ENCODE peak calls at places on chromosome 1, in eight cellular contexts. M, O, T, G, L, V, I and N are unnamed samples.

GRCh38 chr1:55311057-55311631 is 96.0 kb upstream of the USP24 start:
- DNase-seq in M (no peak), O (no peak), T (no peak), G (peak; percentile 51), L (no peak), V (no peak), I (peak; percentile 38), N (peak; percentile 26)

GRCh38 chr1:234909307-234909706 is 219.3 kb downstream of the TOMM20 start:
- DNase-seq in M (no peak), O (no peak), T (no peak), G (no peak), L (no peak), V (no peak), I (no peak), N (no peak)

GRCh38 chr1:99645199-99645598 is 714 bp upstream of the PALMD start:
- DNase-seq in M (no peak), O (peak; percentile 45), T (no peak), G (peak; percentile 81), L (no peak), V (no peak), I (peak; percentile 76), N (no peak)

GRCh38 chr1:87942165-87942564 is 613.5 kb downstream of the LMO4 start:
- DNase-seq in M (no peak), O (no peak), T (no peak), G (peak; percentile 21), L (no peak), V (no peak), I (no peak), N (no peak)

GRCh38 chr1:6960291-6960758 is 175.1 kb downstream of the CAMTA1 start:
- DNase-seq in M (no peak), O (peak; percentile 52), T (no peak), G (peak; percentile 17), L (no peak), V (no peak), I (peak; percentile 27), N (peak; percentile 46)

GRCh38 chr1:204280099-204280498 is 66.3 kb upstream of the GOLT1A start:
- DNase-seq in M (no peak), O (no peak), T (no peak), G (no peak), L (no peak), V (no peak), I (no peak), N (no peak)

GRCh38 chr1:208835082-208835467 is 590.9 kb upstream of the PLXNA2 start:
- DNase-seq in M (peak; percentile 11), O (no peak), T (no peak), G (no peak), L (no peak), V (no peak), I (no peak), N (no peak)

GRCh38 chr1:112633628-112634027 is 14.0 kb downstream of the CAPZA1 start:
- DNase-seq in M (no peak), O (no peak), T (no peak), G (no peak), L (no peak), V (no peak), I (no peak), N (no peak)

GRCh38 chr1:218548764-218549163 is 203.6 kb downstream of the TGFB2 start:
- DNase-seq in M (no peak), O (no peak), T (no peak), G (peak; percentile 19), L (no peak), V (no peak), I (no peak), N (no peak)

GRCh38 chr1:218557731-218558130 is 212.6 kb downstream of the TGFB2 start:
- DNase-seq in M (peak; percentile 5), O (peak; percentile 55), T (no peak), G (peak; percentile 68), L (no peak), V (no peak), I (peak; percentile 71), N (no peak)

GRCh38 chr1:218547901-218548730 is 203.0 kb downstream of the TGFB2 start:
- DNase-seq in M (no peak), O (peak; percentile 60), T (no peak), G (no peak), L (no peak), V (no peak), I (no peak), N (no peak)

GRCh38 chr1:218556016-218556415 is 210.9 kb downstream of the TGFB2 start:
- DNase-seq in M (no peak), O (no peak), T (no peak), G (no peak), L (no peak), V (no peak), I (no peak), N (no peak)

DNA sequence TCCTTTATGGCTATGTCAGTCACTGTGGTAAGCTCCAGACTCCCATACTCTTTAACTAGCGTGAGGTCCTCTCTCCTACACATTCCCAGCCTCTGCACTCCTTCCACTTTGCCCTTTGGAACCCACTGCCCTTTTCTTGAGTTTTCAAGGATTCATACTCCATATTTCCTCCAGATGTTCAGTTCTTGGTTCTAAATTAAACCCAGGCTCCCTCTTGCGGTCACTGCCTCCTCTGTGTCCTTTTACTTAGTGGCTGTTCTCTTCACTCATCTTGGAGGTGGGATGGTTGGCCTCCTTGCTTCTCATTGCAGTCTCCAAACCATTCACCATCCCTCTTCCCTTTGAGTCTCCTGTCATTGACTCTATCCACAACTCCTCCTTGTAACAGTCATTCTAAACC is 208.1 kb downstream of the TGFB2 start:
- DNase-seq in M (no peak), O (no peak), T (no peak), G (no peak), L (no peak), V (no peak), I (no peak), N (peak; percentile 75)
- TF ChIP-seq CTCF in M (peak; percentile 34), O (no peak), T (no peak), G (no peak), L (no peak), V (no peak), I (no peak), N (peak; percentile 69)

DNA sequence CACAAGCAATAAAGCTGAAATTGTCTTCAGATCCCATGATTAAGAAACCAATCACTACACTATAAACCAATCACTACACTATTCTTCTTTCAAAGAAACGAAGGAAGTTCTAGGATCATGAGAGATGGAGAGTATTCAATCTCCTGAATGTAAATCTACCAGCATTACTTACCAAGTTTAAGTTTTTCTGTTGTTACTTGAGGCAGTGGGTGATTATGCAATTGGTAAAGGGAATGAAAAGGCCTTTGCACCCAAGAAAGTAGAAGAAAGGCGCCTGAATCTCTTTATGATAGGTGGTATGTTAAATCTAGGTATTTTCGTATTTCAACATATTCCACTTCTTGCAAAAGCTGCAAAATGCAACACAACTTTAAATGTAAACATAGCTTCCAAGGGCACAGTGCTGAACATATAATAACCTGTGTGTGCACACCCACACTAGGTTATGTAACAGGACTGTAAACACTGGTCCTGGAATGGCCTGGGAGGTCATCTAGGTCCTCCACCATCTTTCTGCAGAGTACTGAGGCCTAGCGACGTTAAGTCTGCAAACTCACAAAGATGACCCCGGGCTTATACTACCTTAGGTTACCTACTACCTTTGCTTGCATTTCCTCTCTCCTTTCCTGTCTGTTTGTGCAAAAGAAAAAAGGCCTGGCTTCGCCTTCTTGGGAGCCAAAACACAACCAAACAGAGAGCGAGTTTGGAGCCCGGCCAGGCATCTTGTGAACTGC is 1.1 kb upstream of the UAP1 start:
- DNase-seq in M (peak; percentile 49), O (no peak), T (no peak), G (no peak), L (no peak), V (no peak), I (peak; percentile 12), N (no peak)
- H3K4me3 ChIP-seq in M (peak overlapping the region; percentile 80), O (no peak overlapping the region), T (peak overlapping the region; percentile 82), G (peak overlapping the region; percentile 63), L (peak overlapping the region; percentile 90), V (peak overlapping the region; percentile 84), I (peak overlapping the region; percentile 65), N (peak overlapping the region; percentile 91)

DNA sequence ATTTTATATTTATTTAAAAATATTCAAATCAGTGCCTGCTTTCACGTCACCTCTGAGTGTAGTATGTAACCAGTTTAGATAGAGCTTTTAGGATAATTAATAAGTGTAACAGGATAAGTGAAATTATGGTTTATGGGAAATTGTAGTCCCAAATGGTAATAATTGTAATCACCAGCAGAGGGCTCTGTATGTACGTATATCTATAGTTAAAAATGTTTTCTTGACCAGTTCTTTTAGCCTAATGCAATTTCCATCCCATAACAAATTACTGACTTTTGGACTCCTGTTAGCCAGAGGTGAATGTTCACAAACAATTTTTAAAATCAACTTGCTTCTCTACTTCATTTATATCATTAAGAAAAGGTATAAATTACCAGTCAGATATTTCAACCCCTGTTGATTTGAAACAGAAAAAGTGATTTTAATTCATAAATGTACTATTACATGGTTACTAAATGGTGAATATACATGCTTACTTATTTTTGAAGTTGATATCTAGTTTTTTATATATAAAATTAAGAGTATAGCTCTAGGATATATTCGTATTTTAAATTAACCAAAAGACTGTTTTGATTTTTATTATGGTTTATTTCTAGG is 25.3 kb downstream of the SLC30A7 start:
- DNase-seq in M (peak; percentile 76), O (no peak), T (no peak), G (peak; percentile 72), L (no peak), V (no peak), I (peak; percentile 70), N (peak; percentile 33)
- TF ChIP-seq CTCF in M (peak; percentile 47), O (peak; percentile 62), T (peak; percentile 16), G (peak; percentile 38), L (peak; percentile 71), V (peak; percentile 99), I (peak; percentile 55), N (peak; percentile 33)

GRCh38 chr1:899636-900317 is 23.9 kb upstream of the SAMD11 start:
- DNase-seq in M (no peak), O (no peak), T (no peak), G (no peak), L (no peak), V (no peak), I (no peak), N (no peak)

GRCh38 chr1:902023-902422 is 21.7 kb upstream of the SAMD11 start:
- DNase-seq in M (no peak), O (no peak), T (no peak), G (no peak), L (no peak), V (no peak), I (no peak), N (no peak)

GRCh38 chr1:903305-903704 is 20.4 kb upstream of the SAMD11 start:
- DNase-seq in M (no peak), O (no peak), T (no peak), G (no peak), L (no peak), V (no peak), I (no peak), N (no peak)

GRCh38 chr1:902802-903201 is 20.9 kb upstream of the SAMD11 start:
- DNase-seq in M (no peak), O (no peak), T (no peak), G (no peak), L (no peak), V (no peak), I (no peak), N (no peak)

DNA sequence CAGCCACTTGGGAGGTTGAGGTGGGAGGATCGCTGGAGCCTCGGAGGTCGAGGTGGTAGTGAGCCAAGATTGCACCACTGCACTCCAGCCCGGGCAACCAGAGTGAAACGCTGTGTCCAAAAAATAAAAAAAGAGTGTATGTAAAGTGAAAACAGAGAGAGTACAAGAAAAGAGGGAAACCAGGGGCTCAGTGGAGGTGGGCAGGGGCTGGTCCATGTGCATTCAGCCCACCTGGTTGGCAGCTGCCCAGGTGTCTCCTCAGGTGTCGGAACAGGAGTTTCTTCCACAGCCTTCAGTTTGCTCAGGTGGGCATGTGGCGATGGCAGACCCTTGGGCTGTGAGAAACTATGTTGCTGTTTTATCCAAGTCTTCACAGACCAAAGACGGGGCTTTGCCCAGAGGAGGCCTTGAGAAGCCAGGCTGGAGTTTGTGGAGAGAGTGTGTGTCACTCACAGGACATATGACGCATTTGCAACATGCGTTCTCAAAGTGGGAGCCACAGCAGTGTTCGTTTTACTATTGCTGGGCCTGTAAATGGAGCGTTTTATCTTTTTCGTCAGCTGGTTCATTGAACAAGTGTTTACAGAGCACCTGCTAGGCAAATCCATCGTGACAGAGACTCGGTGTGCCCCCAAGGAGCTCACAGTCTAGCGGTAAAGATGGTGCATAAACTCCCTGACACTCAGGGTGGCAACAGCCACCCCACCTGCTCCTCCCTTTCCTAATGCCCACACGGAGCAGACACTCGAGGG is 22.4 kb upstream of the SAMD11 start:
- DNase-seq in M (no peak), O (no peak), T (no peak), G (no peak), L (no peak), V (no peak), I (no peak), N (no peak)
- H3K4me3 ChIP-seq in M (no peak overlapping the region), O (no peak overlapping the region), T (no peak overlapping the region), G (no peak overlapping the region), L (no peak overlapping the region), V (no peak overlapping the region), I (no peak overlapping the region), N (no peak overlapping the region)